ENCODE peak calls at places on chromosomes 4 and X, in six cellular contexts. X is GDM1, C is right lobe of liver, D is K562, O is WTC11, S is GM06990. K is an unnamed sample.

GRCh38 chr4:164771088-164771487 is 17.2 kb downstream of the SMIM31 start:
- DNase-seq in C (no peak), O (no peak), X (no peak), S (no peak), D (no peak), K (no peak)

GRCh38 chr4:109177411-109177810 is 125.0 kb downstream of the COL25A1 start:
- DNase-seq in D (no peak), O (no peak), X (no peak), C (no peak), S (no peak), K (no peak)

GRCh38 chr4:3520276-3520675 is 11.9 kb downstream of the LRPAP1 start:
- DNase-seq in C (peak; percentile 50), S (no peak), D (no peak), X (no peak), O (peak; percentile 5), K (no peak)

GRCh38 chr4:156972370-156972980 is 876 bp upstream of the PDGFC start:
- DNase-seq in O (no peak), S (no peak), C (no peak), D (no peak), X (no peak), K (no peak)

GRCh38 chr4:8688041-8688907 is 95.7 kb downstream of the CPZ start:
- DNase-seq in D (peak; percentile 74), S (no peak), O (peak; percentile 89), C (no peak), X (no peak), K (peak; percentile 10)

GRCh38 chr4:40448875-40449274 is 113.7 kb downstream of the CHRNA9 start:
- DNase-seq in X (no peak), O (no peak), S (no peak), D (no peak), C (peak; percentile 71), K (no peak)

GRCh38 chr4:88803600-88804096 is 106.0 kb upstream of the NAP1L5 start:
- DNase-seq in D (no peak), X (no peak), O (no peak), C (no peak), S (peak; percentile 21), K (no peak)

GRCh38 chr4:6043843-6044242 is 25.6 kb upstream of the C4orf50 start:
- DNase-seq in X (no peak), O (no peak), S (no peak), C (no peak), D (no peak), K (no peak)

GRCh38 chr4:176838611-176839411 is 46.1 kb upstream of the VEGFC start:
- DNase-seq in C (no peak), S (no peak), D (no peak), O (no peak), X (no peak), K (no peak)

GRCh38 chr4:15470149-15470520 is 453 bp downstream of the CC2D2A start:
- DNase-seq in D (no peak), C (no peak), S (no peak), O (no peak), X (no peak), K (no peak)

GRCh38 chr4:185381794-185382193 is 13.9 kb downstream of the LRP2BP start:
- DNase-seq in X (no peak), O (no peak), S (no peak), C (no peak), D (no peak), K (no peak)

GRCh38 chrX:142576615-142577014 is 371.5 kb upstream of the MAGEC2 start:
- DNase-seq in O (no peak), C (peak; percentile 59), S (no peak), D (no peak), X (no peak), K (no peak)

GRCh38 chr4:57426779-57427395 is 316.7 kb upstream of the IGFBP7 start:
- DNase-seq in C (peak; percentile 77), D (peak; percentile 68), X (peak; percentile 58), O (peak; percentile 81), S (peak; percentile 15), K (peak; percentile 79)

GRCh38 chrX:791479-792034 is 161.0 kb downstream of the SHOX start:
- DNase-seq in O (peak; percentile 49), C (no peak), D (no peak), X (no peak), S (no peak), K (no peak)

GRCh38 chr4:169984745-169985144 is 41.5 kb downstream of the MFAP3L start:
- DNase-seq in C (no peak), D (no peak), X (no peak), S (no peak), O (no peak), K (no peak)

GRCh38 chrX:45274576-45274975 is 73.9 kb upstream of the DIPK2B start:
- DNase-seq in O (no peak), C (no peak), X (no peak), D (no peak), S (no peak), K (no peak)

GRCh38 chr4:99848576-99848975 is 31.9 kb downstream of the DAPP1 start:
- DNase-seq in O (no peak), X (no peak), S (peak; percentile 76), C (no peak), D (no peak), K (no peak)

GRCh38 chr4:6953751-6954380 is 44.2 kb downstream of the TBC1D14 start:
- DNase-seq in O (peak; percentile 89), X (no peak), S (no peak), C (peak; percentile 68), D (peak; percentile 91), K (peak; percentile 33)

GRCh38 chr4:27278615-27279014 is 418.0 kb downstream of the STIM2 start:
- DNase-seq in S (no peak), C (no peak), O (peak; percentile 63), D (peak; percentile 17), X (no peak), K (no peak)

K was measured in NCI-H82.